ENCODE peak calls at places on chromosomes 2 and 18, in eight cellular contexts. L, T, J, N, O, E, M and H are unnamed samples.

GRCh38 chr2:42838133-42838532 is 45.8 kb upstream of the HAAO start:
- DNase-seq in N (no peak), M (no peak), L (no peak), E (no peak), O (no peak), J (no peak), T (no peak), H (peak)

GRCh38 chr2:167181134-167181533 is 292.9 kb downstream of the XIRP2 start:
- DNase-seq in T (no peak), N (no peak), J (no peak), L (peak), O (no peak), M (no peak), E (no peak), H (no peak)

GRCh38 chr2:23599691-23600090 is 214.7 kb downstream of the KLHL29 start:
- DNase-seq in M (no peak), J (no peak), E (no peak), N (no peak), L (no peak), O (no peak), T (no peak), H (no peak)

GRCh38 chr18:1017679-1018078 is 113.0 kb downstream of the ADCYAP1 start:
- DNase-seq in N (no peak), J (no peak), T (no peak), E (no peak), L (no peak), O (no peak), M (no peak), H (no peak)

GRCh38 chr2:215921884-215922283 is 91.5 kb downstream of the MREG start:
- DNase-seq in L (peak), O (no peak), E (no peak), T (no peak), M (no peak), N (peak), J (no peak), H (peak)

GRCh38 chr18:21053127-21053526 is 58.5 kb downstream of the ROCK1 start:
- DNase-seq in J (peak), M (no peak), T (no peak), E (no peak), L (peak), O (no peak), N (peak), H (no peak)

GRCh38 chr2:65057391-65058052 is 1.3 kb downstream of the CEP68 start:
- DNase-seq in N (no peak), J (no peak), M (peak), O (peak), L (peak), T (no peak), E (no peak), H (peak)

GRCh38 chr2:18378020-18378653 is 182.3 kb downstream of the RDH14 start:
- DNase-seq in T (no peak), N (no peak), J (peak), M (no peak), O (no peak), E (peak), L (peak), H (peak)

GRCh38 chr2:186599186-186599778 is 9.4 kb downstream of the ITGAV start:
- DNase-seq in T (no peak), O (no peak), J (no peak), M (no peak), N (no peak), E (no peak), L (no peak), H (no peak)